ENCODE peak calls at places on chromosome 18, in ten cellular contexts. V is adrenal gland, W is DND-41, Q is MCF 10A, M is cardiac muscle cell, I is SK-N-SH, N is Calu3, G is sigmoid colon, O is lung, R is A549. P is an unnamed sample.

GRCh38 chr18:45621068-45621511 is 5.8 kb downstream of the SLC14A2 start:
- DNase-seq in G (no peak), W (peak), O (no peak), V (peak), N (peak), M (peak), Q (peak), R (peak), I (peak), P (no peak)

GRCh38 chr18:60684843-60685513 is 312.4 kb upstream of the MC4R start:
- DNase-seq in G (no peak), I (peak), O (no peak), N (no peak), M (peak), Q (peak), W (no peak), R (no peak), V (no peak), P (no peak)

GRCh38 chr18:713135-713490 is 683 bp upstream of the ENOSF1 start:
- DNase-seq in V (no peak), R (no peak), O (no peak), Q (no peak), N (no peak), M (no peak), I (no peak), G (no peak), W (no peak), P (no peak)

GRCh38 chr18:69082497-69082896 is 284.6 kb downstream of the CCDC102B start:
- DNase-seq in M (no peak), V (no peak), I (no peak), W (no peak), O (no peak), N (no peak), R (no peak), G (no peak), Q (no peak), P (no peak)

GRCh38 chr18:79394438-79395307 is 1.1 kb upstream of the NFATC1 start:
- DNase-seq in W (no peak), V (no peak), R (no peak), N (peak), G (peak), I (no peak), M (peak), O (no peak), Q (no peak), P (no peak)

GRCh38 chr18:73646772-73647171 is 500.9 kb downstream of the FBXO15 start:
- DNase-seq in Q (peak), R (no peak), O (no peak), V (no peak), G (no peak), W (no peak), M (peak), I (no peak), N (no peak), P (no peak)

GRCh38 chr18:45642238-45642637 is 27.0 kb downstream of the SLC14A2 start:
- DNase-seq in I (no peak), M (no peak), O (no peak), W (no peak), Q (no peak), G (no peak), V (no peak), N (no peak), R (no peak), P (no peak)

GRCh38 chr18:56508637-56509036 is 129.8 kb downstream of the TXNL1 start:
- DNase-seq in W (no peak), Q (no peak), R (no peak), M (peak), N (no peak), V (no peak), O (no peak), G (no peak), I (no peak), P (no peak)

GRCh38 chr18:63511285-63511684 is 30.9 kb upstream of the SERPINB12 start:
- DNase-seq in W (no peak), R (peak), G (no peak), Q (peak), N (peak), O (no peak), I (peak), M (peak), V (peak), P (no peak)

GRCh38 chr18:73691118-73691517 is 456.5 kb downstream of the FBXO15 start:
- DNase-seq in O (no peak), V (no peak), M (peak), R (no peak), G (no peak), I (no peak), Q (no peak), W (no peak), N (peak), P (no peak)

DNA sequence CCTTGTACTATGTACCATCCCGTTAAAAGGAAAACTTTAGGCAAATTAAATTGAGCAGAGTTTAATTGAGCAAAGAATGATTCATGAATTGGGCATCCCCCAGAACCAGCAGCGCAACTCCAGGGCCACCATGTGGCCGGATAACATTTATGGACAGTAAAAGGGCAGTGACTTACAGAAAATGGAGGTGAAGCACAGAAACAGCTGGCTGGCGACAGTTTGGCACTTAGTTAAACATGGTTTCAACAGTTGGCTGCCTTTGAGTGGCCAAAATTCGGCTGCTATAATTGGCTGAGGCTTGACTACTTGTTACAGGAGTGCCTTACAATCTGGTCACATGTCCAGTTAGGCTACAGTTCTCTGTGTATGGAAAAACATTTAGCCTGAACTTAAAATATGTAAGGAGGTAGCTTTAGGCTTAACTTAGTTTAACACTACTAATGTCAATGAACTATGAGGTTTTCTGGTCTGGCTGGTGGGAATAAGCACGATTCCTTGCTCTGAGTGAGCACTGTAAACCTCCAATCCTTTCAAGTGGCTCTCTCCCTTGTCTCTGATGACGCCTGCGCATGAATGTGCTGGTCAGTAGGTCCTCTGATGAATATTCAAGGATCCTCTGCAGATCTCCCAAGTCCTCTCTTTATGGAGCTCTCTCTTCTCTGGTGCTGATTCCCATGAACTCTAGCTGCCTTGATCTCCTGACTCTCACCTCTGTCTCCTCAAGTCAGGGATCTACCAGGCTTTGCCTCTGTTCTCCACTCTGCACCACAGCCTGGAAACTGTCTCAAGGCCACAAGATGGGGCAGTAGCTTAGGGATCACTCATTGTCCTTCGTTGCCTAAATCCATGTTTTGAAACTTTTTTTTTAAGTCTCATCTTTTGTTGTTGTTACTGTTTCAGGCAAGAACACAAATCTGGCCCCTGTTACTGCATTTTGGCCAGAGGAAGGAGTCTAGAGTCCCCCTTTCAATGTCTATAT is 24.4 kb upstream of the RAB31 start:
- DNase-seq in O (no peak), Q (peak), R (no peak), V (peak), I (no peak), N (peak), M (peak), W (no peak), G (no peak), P (no peak)
- TF ChIP-seq CTCF in O (peak), Q (peak), R (peak), V (peak), I (peak), N (peak), M (peak), W (peak), G (peak), P (peak)

DNA sequence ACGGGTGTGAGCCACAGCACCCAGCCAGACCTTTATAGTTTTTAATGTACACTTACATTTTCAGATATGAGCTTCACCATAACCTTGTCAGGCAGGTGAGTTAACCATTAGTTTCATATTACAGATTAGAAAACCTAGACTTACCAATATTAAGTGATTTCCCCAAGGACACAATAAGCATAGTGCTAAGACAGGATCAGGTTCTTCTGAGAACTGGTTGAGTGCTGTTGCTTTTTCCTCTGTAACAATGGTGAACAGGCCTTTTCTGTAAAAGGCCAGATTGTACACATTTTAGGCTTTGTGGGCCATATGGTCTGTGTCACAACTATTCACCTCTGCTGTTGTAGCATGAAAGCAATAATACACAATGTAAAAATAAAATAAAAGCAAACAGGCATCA is 332.0 kb downstream of the PIK3C3 start:
- DNase-seq in V (no peak), O (no peak), I (no peak), M (no peak), W (no peak), G (no peak), N (no peak), Q (no peak), R (no peak), P (no peak)
- TF ChIP-seq CTCF in V (no peak), O (no peak), I (no peak), M (no peak), W (no peak), G (no peak), N (no peak), Q (no peak), R (no peak), P (no peak)

GRCh38 chr18:12328179-12328823 is 20.3 kb downstream of the TUBB6 start:
- DNase-seq in R (no peak), O (no peak), G (peak), W (no peak), M (no peak), I (no peak), Q (no peak), V (no peak), N (no peak), P (no peak)
- TF ChIP-seq CTCF in R (peak), O (no peak), G (no peak), W (no peak), M (no peak), I (no peak), Q (no peak), V (no peak), N (no peak), P (no peak)

GRCh38 chr18:43192408-43192807 is 76.9 kb upstream of the RIT2 start:
- DNase-seq in G (no peak), M (no peak), O (no peak), V (no peak), W (no peak), Q (no peak), R (no peak), N (no peak), I (no peak), P (no peak)
- TF ChIP-seq CTCF in G (no peak), M (no peak), O (no peak), V (no peak), W (no peak), Q (no peak), R (no peak), N (no peak), I (no peak), P (no peak)

GRCh38 chr18:52348209-52348608 is 8.2 kb downstream of the DCC start:
- DNase-seq in V (no peak), N (peak), M (no peak), R (no peak), Q (peak), O (no peak), I (no peak), G (no peak), W (peak), P (no peak)
- TF ChIP-seq CTCF in V (no peak), N (peak), M (no peak), R (no peak), Q (no peak), O (no peak), I (peak), G (no peak), W (peak), P (peak)

GRCh38 chr18:70956554-70956953 is 667.7 kb downstream of the SOCS6 start:
- DNase-seq in W (no peak), G (no peak), I (no peak), Q (no peak), R (no peak), M (no peak), N (no peak), V (no peak), O (no peak), P (no peak)
- TF ChIP-seq CTCF in W (no peak), G (no peak), I (no peak), Q (no peak), R (no peak), M (no peak), N (no peak), V (no peak), O (no peak), P (no peak)

DNA sequence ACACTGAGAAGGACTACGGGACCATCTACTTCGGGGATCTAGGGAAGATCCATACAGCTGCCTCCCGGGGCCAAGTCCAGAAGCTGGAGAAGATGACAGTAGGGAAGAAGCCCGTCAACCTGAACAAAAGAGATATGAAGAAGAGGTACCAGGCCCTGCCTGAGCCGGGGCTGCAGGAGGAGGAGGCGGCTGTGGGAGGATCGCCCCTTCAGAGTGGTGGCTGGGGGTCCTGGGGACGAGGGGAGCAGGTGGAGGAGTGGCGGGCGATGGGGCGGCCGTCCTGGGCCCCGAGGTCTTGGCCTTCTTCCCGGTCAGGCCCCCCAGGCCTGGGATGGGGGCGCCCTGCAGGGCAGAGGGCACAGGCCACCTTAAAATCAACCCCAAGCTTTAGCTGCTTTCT is 524 bp downstream of the ANKRD30B start:
- DNase-seq in O (no peak), G (no peak), I (no peak), M (no peak), Q (no peak), V (no peak), W (no peak), R (no peak), N (no peak), P (no peak)
- TF ChIP-seq CTCF in O (no peak), G (no peak), I (no peak), M (no peak), Q (no peak), V (no peak), W (no peak), R (no peak), N (no peak), P (no peak)

GRCh38 chr18:27298215-27298804 is 113.2 kb upstream of the CHST9 start:
- DNase-seq in V (no peak), G (no peak), Q (peak), W (no peak), I (no peak), N (no peak), O (no peak), R (no peak), M (no peak), P (no peak)
- TF ChIP-seq CTCF in V (no peak), G (no peak), Q (peak), W (peak), I (peak), N (peak), O (no peak), R (peak), M (no peak), P (peak)

P was measured in osteocyte.